ENCODE peak calls at places on chromosomes 13 and 19, in five cellular contexts. I is upper lobe of right lung, P is hepatocyte, T is IMR-90, M is foreskin fibroblast. U is an unnamed sample.

GRCh38 chr19:45352914-45353796 is 12.6 kb downstream of the KLC3 start:
- DNase-seq in T (no peak), P (no peak), M (no peak), I (no peak), U (no peak)

GRCh38 chr19:1524206-1524971 is 512 bp downstream of the PLK5 start:
- DNase-seq in P (no peak), T (no peak), I (no peak), M (no peak), U (no peak)

GRCh38 chr19:16160943-16161560 is 12.3 kb downstream of the CIB3 start:
- DNase-seq in I (no peak), M (peak), P (peak), T (peak), U (peak)

GRCh38 chr13:33968520-33969507 is 150.9 kb downstream of the RFC3 start:
- DNase-seq in I (no peak), P (peak), T (no peak), M (no peak), U (no peak)

GRCh38 chr13:74114202-74114601 is 20.0 kb downstream of the KLF12 start:
- DNase-seq in P (no peak), M (peak), I (no peak), T (peak), U (no peak)

GRCh38 chr19:47144630-47145029 is 14.0 kb downstream of the SAE1 start:
- DNase-seq in P (no peak), M (no peak), T (no peak), I (no peak), U (no peak)

GRCh38 chr19:22616659-22617058 is 17.5 kb upstream of the ZNF492 start:
- DNase-seq in M (no peak), I (peak), T (no peak), P (no peak), U (no peak)

GRCh38 chr13:94947965-94948371 is 235.6 kb upstream of the SOX21 start:
- DNase-seq in P (no peak), T (no peak), I (no peak), M (no peak), U (no peak)

GRCh38 chr19:41951686-41952172 is 7.4 kb downstream of the RABAC1 start:
- DNase-seq in T (peak), I (peak), P (peak), M (peak), U (no peak)

GRCh38 chr19:55657004-55657747 is 2.3 kb downstream of the U2AF2 start:
- DNase-seq in T (no peak), P (no peak), M (no peak), I (no peak), U (no peak)

GRCh38 chr13:85386424-85386823 is 412.8 kb downstream of the SLITRK6 start:
- DNase-seq in P (no peak), I (no peak), M (no peak), T (no peak), U (peak)

GRCh38 chr13:75145926-75146325 is 336.0 kb downstream of the TBC1D4 start:
- DNase-seq in T (no peak), M (no peak), P (no peak), I (no peak), U (no peak)

GRCh38 chr13:98174995-98175394 is 2.1 kb downstream of the RNF113B start:
- DNase-seq in I (no peak), M (no peak), P (no peak), T (peak), U (no peak)

GRCh38 chr19:51771369-51771768 is 10.4 kb downstream of the FPR2 start:
- DNase-seq in T (no peak), P (no peak), I (no peak), M (no peak), U (no peak)

GRCh38 chr19:32416749-32417469 is 11.3 kb downstream of the DPY19L3 start:
- DNase-seq in M (peak), I (no peak), T (peak), P (no peak), U (no peak)

GRCh38 chr13:45441633-45442032 is 23.1 kb upstream of the COG3 start:
- DNase-seq in I (no peak), M (peak), P (no peak), T (peak), U (peak)

GRCh38 chr13:26619321-26619720 is 61.8 kb downstream of the WASF3 start:
- DNase-seq in M (peak), T (peak), P (no peak), I (no peak), U (no peak)

DNA sequence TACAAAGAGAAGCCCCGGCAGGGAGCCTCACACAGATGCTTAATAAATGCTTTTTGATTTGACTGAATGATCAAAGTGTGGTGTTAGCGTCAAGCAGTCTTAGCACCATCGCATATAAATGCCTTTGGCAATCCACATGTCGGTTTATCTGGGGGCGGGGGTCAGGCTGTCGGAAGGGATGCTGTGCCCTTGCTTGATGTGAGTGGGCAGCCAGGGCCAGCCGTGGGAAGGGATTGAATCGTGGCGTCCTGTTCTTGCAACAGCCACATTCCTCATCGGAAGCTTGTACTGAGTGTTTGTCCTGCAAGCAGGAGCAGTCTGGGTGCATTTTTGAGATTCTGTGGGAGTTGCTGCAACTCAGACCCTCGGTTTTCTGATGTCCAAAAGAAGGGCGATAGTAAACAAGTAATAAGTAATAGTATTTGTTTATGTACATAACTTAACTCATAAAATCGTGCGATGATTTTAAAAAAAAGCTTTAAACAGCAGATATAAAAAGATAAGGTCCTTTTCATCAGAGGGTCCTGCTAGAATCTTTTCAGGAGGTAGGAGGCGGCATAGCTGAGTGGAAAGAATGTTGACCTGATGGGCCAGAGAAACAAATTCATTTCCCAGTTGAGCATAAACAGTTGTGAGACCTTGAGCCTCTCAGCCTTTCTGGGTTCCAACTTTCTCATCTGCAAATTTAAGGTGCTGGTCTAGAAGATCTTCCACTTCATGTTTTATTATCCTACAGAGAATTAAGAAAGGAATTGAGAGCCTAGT is 173.3 kb downstream of the LACC1 start:
- DNase-seq in P (peak), T (peak), M (peak), I (peak), U (no peak)
- TF ChIP-seq CTCF in P (peak), T (no peak), M (no peak), I (peak), U (no peak)

GRCh38 chr19:3369337-3370213 is 3.2 kb downstream of the NFIC start:
- DNase-seq in M (peak), I (peak), P (peak), T (peak), U (no peak)
- H3K4me3 ChIP-seq in M (peak), I (peak), P (peak), T (peak), U (peak)

GRCh38 chr19:18401580-18402112 is 4.2 kb upstream of the LRRC25 start:
- DNase-seq in M (peak), I (no peak), T (peak), P (peak), U (no peak)
- TF ChIP-seq CTCF in M (peak), I (peak), T (peak), P (peak), U (peak)

GRCh38 chr13:76845865-76846264 is 40.3 kb downstream of the KCTD12 start:
- DNase-seq in P (no peak), M (no peak), I (no peak), T (no peak), U (no peak)
- H3K4me3 ChIP-seq in P (no peak), M (no peak), I (no peak), T (no peak), U (no peak)